ENCODE peak calls at places on chromosomes 16 and 17, in ten cellular contexts. One of them, this sample, is unnamed.

GRCh38 chr17:65456368-65457151 is 104.9 kb downstream of the AXIN2 start:
- DNase-seq in mesendoderm: no peak
- DNase-seq in stomach: no peak
- DNase-seq in right atrium auricular region: no peak
- DNase-seq in NT2/D1: no peak
- DNase-seq in lower lobe of right lung: no peak
- DNase-seq in GM12865: no peak
- DNase-seq in IMR-90: no peak
- DNase-seq in fibroblast of pulmonary artery: no peak
- DNase-seq in ovary: no peak
- DNase-seq in this sample: no peak

GRCh38 chr16:88192601-88193000 is 190.2 kb upstream of the ZNF469 start:
- DNase-seq in mesendoderm: no peak
- DNase-seq in stomach: no peak
- DNase-seq in right atrium auricular region: no peak
- DNase-seq in NT2/D1: no peak
- DNase-seq in lower lobe of right lung: no peak
- DNase-seq in GM12865: no peak
- DNase-seq in IMR-90: no peak
- DNase-seq in fibroblast of pulmonary artery: no peak
- DNase-seq in ovary: no peak
- DNase-seq in this sample: no peak

GRCh38 chr16:12868788-12869187 is 32.6 kb upstream of the SHISA9 start:
- DNase-seq in mesendoderm: no peak
- DNase-seq in stomach: no peak
- DNase-seq in right atrium auricular region: no peak
- DNase-seq in NT2/D1: no peak
- DNase-seq in lower lobe of right lung: no peak
- DNase-seq in GM12865: no peak
- DNase-seq in IMR-90: no peak
- DNase-seq in fibroblast of pulmonary artery: no peak
- DNase-seq in ovary: no peak
- DNase-seq in this sample: no peak

GRCh38 chr17:79033741-79034501 is 10.0 kb downstream of the C1QTNF1 start:
- DNase-seq in mesendoderm: no peak
- DNase-seq in stomach: peak; percentile 60
- DNase-seq in right atrium auricular region: no peak
- DNase-seq in NT2/D1: no peak
- DNase-seq in lower lobe of right lung: no peak
- DNase-seq in GM12865: no peak
- DNase-seq in IMR-90: no peak
- DNase-seq in fibroblast of pulmonary artery: no peak
- DNase-seq in ovary: peak; percentile 73
- DNase-seq in this sample: peak; percentile 65

GRCh38 chr17:10805911-10806310 is 2.0 kb upstream of the TMEM238L start:
- DNase-seq in mesendoderm: no peak
- DNase-seq in stomach: peak; percentile 96
- DNase-seq in right atrium auricular region: no peak
- DNase-seq in NT2/D1: no peak
- DNase-seq in lower lobe of right lung: no peak
- DNase-seq in GM12865: no peak
- DNase-seq in IMR-90: no peak
- DNase-seq in fibroblast of pulmonary artery: no peak
- DNase-seq in ovary: no peak
- DNase-seq in this sample: no peak

GRCh38 chr17:73856585-73856984 is 212.3 kb upstream of the SDK2 start:
- DNase-seq in mesendoderm: no peak
- DNase-seq in stomach: no peak
- DNase-seq in right atrium auricular region: no peak
- DNase-seq in NT2/D1: no peak
- DNase-seq in lower lobe of right lung: no peak
- DNase-seq in GM12865: no peak
- DNase-seq in IMR-90: no peak
- DNase-seq in fibroblast of pulmonary artery: no peak
- DNase-seq in ovary: no peak
- DNase-seq in this sample: no peak

GRCh38 chr17:64231567-64232141 is 31.4 kb downstream of the TEX2 start:
- DNase-seq in mesendoderm: no peak
- DNase-seq in stomach: no peak
- DNase-seq in right atrium auricular region: no peak
- DNase-seq in NT2/D1: no peak
- DNase-seq in lower lobe of right lung: no peak
- DNase-seq in GM12865: no peak
- DNase-seq in IMR-90: no peak
- DNase-seq in fibroblast of pulmonary artery: no peak
- DNase-seq in ovary: no peak
- DNase-seq in this sample: no peak

GRCh38 chr17:14211778-14212177 is 24.9 kb downstream of the CDRT15 start:
- DNase-seq in mesendoderm: no peak
- DNase-seq in stomach: peak; percentile 57
- DNase-seq in right atrium auricular region: no peak
- DNase-seq in NT2/D1: no peak
- DNase-seq in lower lobe of right lung: peak; percentile 48
- DNase-seq in GM12865: no peak
- DNase-seq in IMR-90: no peak
- DNase-seq in fibroblast of pulmonary artery: peak; percentile 4
- DNase-seq in ovary: peak; percentile 21
- DNase-seq in this sample: no peak

GRCh38 chr16:24838554-24839266 is 7.1 kb upstream of the SLC5A11 start:
- DNase-seq in mesendoderm: no peak
- DNase-seq in stomach: no peak
- DNase-seq in right atrium auricular region: peak; percentile 68
- DNase-seq in NT2/D1: no peak
- DNase-seq in lower lobe of right lung: no peak
- DNase-seq in GM12865: no peak
- DNase-seq in IMR-90: peak; percentile 70
- DNase-seq in fibroblast of pulmonary artery: peak; percentile 83
- DNase-seq in ovary: no peak
- DNase-seq in this sample: peak; percentile 54

GRCh38 chr16:11497329-11497805 is 89.4 kb downstream of the LITAF start:
- DNase-seq in mesendoderm: peak; percentile 65
- DNase-seq in stomach: peak; percentile 97
- DNase-seq in right atrium auricular region: peak; percentile 91
- DNase-seq in NT2/D1: no peak
- DNase-seq in lower lobe of right lung: peak; percentile 93
- DNase-seq in GM12865: peak; percentile 56
- DNase-seq in IMR-90: peak; percentile 56
- DNase-seq in fibroblast of pulmonary artery: peak; percentile 55
- DNase-seq in ovary: peak; percentile 74
- DNase-seq in this sample: peak; percentile 100

GRCh38 chr16:2296662-2297505 is 29.0 kb upstream of the RNPS1 start:
- DNase-seq in mesendoderm: peak; percentile 65
- DNase-seq in stomach: peak; percentile 47
- DNase-seq in right atrium auricular region: no peak
- DNase-seq in NT2/D1: no peak
- DNase-seq in lower lobe of right lung: no peak
- DNase-seq in GM12865: peak; percentile 50
- DNase-seq in IMR-90: no peak
- DNase-seq in fibroblast of pulmonary artery: peak; percentile 35
- DNase-seq in ovary: peak; percentile 41
- DNase-seq in this sample: peak; percentile 24

DNA sequence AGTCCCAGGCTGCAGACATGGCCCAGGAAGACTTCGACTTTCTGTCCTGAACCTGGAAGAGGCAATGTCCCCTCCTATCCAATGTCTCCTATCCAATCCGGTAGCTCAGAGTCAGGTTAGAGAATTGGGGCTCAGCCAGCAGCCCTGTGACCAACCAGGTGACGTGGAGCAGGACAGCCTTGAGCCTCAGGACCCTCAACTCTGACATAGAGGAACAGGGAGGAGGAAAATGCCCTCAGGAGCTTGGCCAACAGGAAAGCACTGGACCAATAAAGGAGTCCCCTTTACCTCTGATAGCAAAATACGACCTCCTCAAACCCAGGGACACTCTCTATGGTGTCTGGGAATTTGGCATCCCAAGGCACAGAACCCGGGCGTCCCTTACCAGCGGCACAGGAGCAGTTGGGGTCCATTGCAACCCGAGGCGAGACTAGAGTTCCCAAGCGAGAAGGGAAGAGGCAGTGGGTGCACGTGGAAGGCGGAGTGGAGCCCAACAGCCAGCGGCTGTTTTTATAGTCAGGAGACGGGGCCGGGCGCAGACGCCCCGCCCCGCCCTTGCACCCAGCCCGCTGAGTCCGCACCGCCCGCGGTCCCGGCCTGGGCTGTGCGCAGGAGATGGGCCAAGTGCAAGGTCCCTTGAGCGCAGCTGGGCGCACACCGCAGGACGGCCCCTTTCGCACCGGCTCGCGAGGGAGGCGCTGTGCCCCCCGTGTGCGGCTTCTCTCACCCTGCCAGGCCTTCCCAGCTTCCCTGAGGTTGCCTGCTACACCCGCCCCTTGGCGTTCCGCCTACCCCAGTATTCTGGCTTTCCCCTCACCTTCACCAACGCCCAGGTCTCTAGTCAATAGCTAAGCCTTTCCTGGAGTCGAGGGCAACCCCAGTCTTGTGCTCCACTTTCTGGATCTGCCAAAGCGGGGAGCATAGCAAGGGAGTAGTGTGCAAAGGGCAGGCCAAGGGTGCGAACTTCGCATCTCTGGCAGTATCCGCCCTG is at the start of gene MT1G:
- DNase-seq in mesendoderm: no peak
- DNase-seq in stomach: peak; percentile 87
- DNase-seq in right atrium auricular region: no peak
- DNase-seq in NT2/D1: no peak
- DNase-seq in lower lobe of right lung: peak; percentile 59
- DNase-seq in GM12865: no peak
- DNase-seq in IMR-90: no peak
- DNase-seq in fibroblast of pulmonary artery: no peak
- DNase-seq in ovary: no peak
- DNase-seq in this sample: no peak
- H3K4me3 ChIP-seq in mesendoderm: no peak within 1 kb of the TSS
- H3K4me3 ChIP-seq in stomach: peak within 1 kb of the TSS; percentile 34
- H3K4me3 ChIP-seq in right atrium auricular region: no peak within 1 kb of the TSS
- H3K4me3 ChIP-seq in NT2/D1: no peak within 1 kb of the TSS
- H3K4me3 ChIP-seq in lower lobe of right lung: peak within 1 kb of the TSS; percentile 27
- H3K4me3 ChIP-seq in GM12865: no peak within 1 kb of the TSS
- H3K4me3 ChIP-seq in IMR-90: no peak within 1 kb of the TSS
- H3K4me3 ChIP-seq in fibroblast of pulmonary artery: no peak within 1 kb of the TSS
- H3K4me3 ChIP-seq in ovary: no peak within 1 kb of the TSS
- H3K4me3 ChIP-seq in this sample: no peak within 1 kb of the TSS

GRCh38 chr17:33682622-33683021 is 389.5 kb upstream of the ASIC2 start:
- DNase-seq in mesendoderm: no peak
- DNase-seq in stomach: no peak
- DNase-seq in right atrium auricular region: no peak
- DNase-seq in NT2/D1: no peak
- DNase-seq in lower lobe of right lung: no peak
- DNase-seq in GM12865: no peak
- DNase-seq in IMR-90: no peak
- DNase-seq in fibroblast of pulmonary artery: no peak
- DNase-seq in ovary: no peak
- DNase-seq in this sample: no peak

GRCh38 chr17:33687831-33688230 is 394.7 kb upstream of the ASIC2 start:
- DNase-seq in mesendoderm: no peak
- DNase-seq in stomach: no peak
- DNase-seq in right atrium auricular region: no peak
- DNase-seq in NT2/D1: no peak
- DNase-seq in lower lobe of right lung: no peak
- DNase-seq in GM12865: peak; percentile 2
- DNase-seq in IMR-90: no peak
- DNase-seq in fibroblast of pulmonary artery: no peak
- DNase-seq in ovary: no peak
- DNase-seq in this sample: no peak

GRCh38 chr17:33688771-33689170 is 395.7 kb upstream of the ASIC2 start:
- DNase-seq in mesendoderm: no peak
- DNase-seq in stomach: no peak
- DNase-seq in right atrium auricular region: no peak
- DNase-seq in NT2/D1: no peak
- DNase-seq in lower lobe of right lung: no peak
- DNase-seq in GM12865: no peak
- DNase-seq in IMR-90: no peak
- DNase-seq in fibroblast of pulmonary artery: no peak
- DNase-seq in ovary: no peak
- DNase-seq in this sample: no peak

GRCh38 chr17:33686171-33686570 is 393.1 kb upstream of the ASIC2 start:
- DNase-seq in mesendoderm: peak; percentile 29
- DNase-seq in stomach: no peak
- DNase-seq in right atrium auricular region: no peak
- DNase-seq in NT2/D1: no peak
- DNase-seq in lower lobe of right lung: no peak
- DNase-seq in GM12865: peak; percentile 41
- DNase-seq in IMR-90: no peak
- DNase-seq in fibroblast of pulmonary artery: no peak
- DNase-seq in ovary: no peak
- DNase-seq in this sample: no peak

GRCh38 chr17:33684714-33685113 is 391.6 kb upstream of the ASIC2 start:
- DNase-seq in mesendoderm: no peak
- DNase-seq in stomach: no peak
- DNase-seq in right atrium auricular region: no peak
- DNase-seq in NT2/D1: no peak
- DNase-seq in lower lobe of right lung: no peak
- DNase-seq in GM12865: no peak
- DNase-seq in IMR-90: no peak
- DNase-seq in fibroblast of pulmonary artery: no peak
- DNase-seq in ovary: no peak
- DNase-seq in this sample: no peak
- H3K4me3 ChIP-seq in mesendoderm: no peak overlapping the region
- H3K4me3 ChIP-seq in stomach: no peak overlapping the region
- H3K4me3 ChIP-seq in right atrium auricular region: no peak overlapping the region
- H3K4me3 ChIP-seq in NT2/D1: no peak overlapping the region
- H3K4me3 ChIP-seq in lower lobe of right lung: no peak overlapping the region
- H3K4me3 ChIP-seq in GM12865: no peak overlapping the region
- H3K4me3 ChIP-seq in IMR-90: no peak overlapping the region
- H3K4me3 ChIP-seq in fibroblast of pulmonary artery: no peak overlapping the region
- H3K4me3 ChIP-seq in ovary: no peak overlapping the region
- H3K4me3 ChIP-seq in this sample: no peak overlapping the region

GRCh38 chr16:66521227-66521626 is 28.7 kb downstream of the TK2 start:
- DNase-seq in mesendoderm: no peak
- DNase-seq in stomach: no peak
- DNase-seq in right atrium auricular region: no peak
- DNase-seq in NT2/D1: no peak
- DNase-seq in lower lobe of right lung: no peak
- DNase-seq in GM12865: no peak
- DNase-seq in IMR-90: no peak
- DNase-seq in fibroblast of pulmonary artery: no peak
- DNase-seq in ovary: no peak
- DNase-seq in this sample: no peak
- H3K4me3 ChIP-seq in mesendoderm: no peak overlapping the region
- H3K4me3 ChIP-seq in stomach: no peak overlapping the region
- H3K4me3 ChIP-seq in right atrium auricular region: no peak overlapping the region
- H3K4me3 ChIP-seq in NT2/D1: no peak overlapping the region
- H3K4me3 ChIP-seq in lower lobe of right lung: no peak overlapping the region
- H3K4me3 ChIP-seq in GM12865: no peak overlapping the region
- H3K4me3 ChIP-seq in IMR-90: no peak overlapping the region
- H3K4me3 ChIP-seq in fibroblast of pulmonary artery: no peak overlapping the region
- H3K4me3 ChIP-seq in ovary: no peak overlapping the region
- H3K4me3 ChIP-seq in this sample: no peak overlapping the region

DNA sequence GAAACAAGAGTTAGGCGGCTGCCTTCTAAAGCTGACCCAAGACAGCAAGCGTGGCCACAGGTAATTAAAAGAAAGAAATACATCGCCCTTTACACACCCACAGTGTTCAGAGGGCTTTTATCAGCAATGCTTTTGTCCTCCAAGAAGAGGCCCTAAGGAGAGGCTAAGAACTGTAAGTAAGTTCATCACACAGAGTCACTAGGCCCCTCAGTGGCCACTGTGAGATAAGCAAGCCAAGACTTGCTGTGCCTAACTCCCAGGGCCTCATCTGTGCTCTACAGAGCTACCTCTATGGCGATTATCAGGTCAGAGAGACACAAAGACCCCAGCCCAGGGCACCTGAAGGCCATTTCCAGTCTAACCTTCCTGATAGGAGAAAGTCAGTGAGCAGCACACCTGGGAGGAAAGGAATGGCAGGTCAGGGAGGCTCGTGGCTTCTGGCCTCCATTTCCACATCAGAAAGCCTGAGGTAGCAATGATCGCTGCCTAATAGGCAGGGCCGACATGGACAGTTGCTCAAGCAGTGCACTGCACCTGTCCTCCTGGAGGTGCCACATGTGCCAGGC is 545.2 kb upstream of the CDH11 start:
- DNase-seq in mesendoderm: peak; percentile 81
- DNase-seq in stomach: no peak
- DNase-seq in right atrium auricular region: no peak
- DNase-seq in NT2/D1: peak; percentile 27
- DNase-seq in lower lobe of right lung: no peak
- DNase-seq in GM12865: no peak
- DNase-seq in IMR-90: peak; percentile 28
- DNase-seq in fibroblast of pulmonary artery: peak; percentile 55
- DNase-seq in ovary: no peak
- DNase-seq in this sample: no peak
- H3K4me3 ChIP-seq in mesendoderm: no peak overlapping the region
- H3K4me3 ChIP-seq in stomach: no peak overlapping the region
- H3K4me3 ChIP-seq in right atrium auricular region: no peak overlapping the region
- H3K4me3 ChIP-seq in NT2/D1: no peak overlapping the region
- H3K4me3 ChIP-seq in lower lobe of right lung: no peak overlapping the region
- H3K4me3 ChIP-seq in GM12865: no peak overlapping the region
- H3K4me3 ChIP-seq in IMR-90: no peak overlapping the region
- H3K4me3 ChIP-seq in fibroblast of pulmonary artery: no peak overlapping the region
- H3K4me3 ChIP-seq in ovary: no peak overlapping the region
- H3K4me3 ChIP-seq in this sample: no peak overlapping the region